ENCODE peak calls at places on chromosome 1, in nine cellular contexts. One of them, this sample, is unnamed.

GRCh38 chr1:112509005-112509659 is 367 bp downstream of the WNT2B start:
- DNase-seq in hippocampal formation: no peak
- DNase-seq in activated CD4-positive, alpha-beta T cell treated with anti-CD3 and anti-CD28 coated beads, Interleukin-2, amount 10 ng/mL, durations not matched to agents 7 days and 5 days: no peak
- DNase-seq in activated T-cell treated with anti-CD3 and anti-CD28 coated beads, Interleukin-2, amount 50 U/mL, for 72 hours: peak; percentile 44
- DNase-seq in EL: no peak
- DNase-seq in HEK293T: no peak
- DNase-seq in NCI-H1092: no peak
- DNase-seq in testis: no peak
- DNase-seq in GM04503: no peak
- DNase-seq in this sample: no peak

GRCh38 chr1:8903908-8904650 is 25.6 kb upstream of the ENO1 start:
- DNase-seq in hippocampal formation: no peak
- DNase-seq in EL: peak; percentile 99
- DNase-seq in GM04503: peak; percentile 97
- DNase-seq in testis: peak; percentile 31
- DNase-seq in activated T-cell treated with anti-CD3 and anti-CD28 coated beads, Interleukin-2, amount 50 U/mL, for 72 hours: no peak
- DNase-seq in NCI-H1092: no peak
- DNase-seq in activated CD4-positive, alpha-beta T cell treated with anti-CD3 and anti-CD28 coated beads, Interleukin-2, amount 10 ng/mL, durations not matched to agents 7 days and 5 days: no peak
- DNase-seq in HEK293T: no peak
- DNase-seq in this sample: peak; percentile 88

GRCh38 chr1:204356997-204357396 is 2.7 kb downstream of the PLEKHA6 start:
- DNase-seq in activated CD4-positive, alpha-beta T cell treated with anti-CD3 and anti-CD28 coated beads, Interleukin-2, amount 10 ng/mL, durations not matched to agents 7 days and 5 days: no peak
- DNase-seq in testis: no peak
- DNase-seq in EL: no peak
- DNase-seq in HEK293T: no peak
- DNase-seq in hippocampal formation: no peak
- DNase-seq in NCI-H1092: no peak
- DNase-seq in activated T-cell treated with anti-CD3 and anti-CD28 coated beads, Interleukin-2, amount 50 U/mL, for 72 hours: no peak
- DNase-seq in GM04503: no peak
- DNase-seq in this sample: no peak

GRCh38 chr1:164786980-164787833 is 228.2 kb downstream of the PBX1 start:
- DNase-seq in GM04503: no peak
- DNase-seq in hippocampal formation: peak; percentile 80
- DNase-seq in activated CD4-positive, alpha-beta T cell treated with anti-CD3 and anti-CD28 coated beads, Interleukin-2, amount 10 ng/mL, durations not matched to agents 7 days and 5 days: peak; percentile 63
- DNase-seq in HEK293T: peak; percentile 92
- DNase-seq in activated T-cell treated with anti-CD3 and anti-CD28 coated beads, Interleukin-2, amount 50 U/mL, for 72 hours: peak; percentile 52
- DNase-seq in EL: peak; percentile 76
- DNase-seq in NCI-H1092: peak; percentile 88
- DNase-seq in testis: peak; percentile 89
- DNase-seq in this sample: peak; percentile 87

GRCh38 chr1:211736351-211736915 is 61.0 kb upstream of the NEK2 start:
- DNase-seq in activated CD4-positive, alpha-beta T cell treated with anti-CD3 and anti-CD28 coated beads, Interleukin-2, amount 10 ng/mL, durations not matched to agents 7 days and 5 days: no peak
- DNase-seq in EL: no peak
- DNase-seq in NCI-H1092: no peak
- DNase-seq in GM04503: no peak
- DNase-seq in hippocampal formation: peak; percentile 51
- DNase-seq in testis: peak; percentile 88
- DNase-seq in HEK293T: no peak
- DNase-seq in activated T-cell treated with anti-CD3 and anti-CD28 coated beads, Interleukin-2, amount 50 U/mL, for 72 hours: no peak
- DNase-seq in this sample: peak; percentile 75

GRCh38 chr1:104294259-104294658 is 544.6 kb downstream of the AMY1C start:
- DNase-seq in testis: no peak
- DNase-seq in activated CD4-positive, alpha-beta T cell treated with anti-CD3 and anti-CD28 coated beads, Interleukin-2, amount 10 ng/mL, durations not matched to agents 7 days and 5 days: no peak
- DNase-seq in activated T-cell treated with anti-CD3 and anti-CD28 coated beads, Interleukin-2, amount 50 U/mL, for 72 hours: no peak
- DNase-seq in hippocampal formation: no peak
- DNase-seq in NCI-H1092: no peak
- DNase-seq in EL: no peak
- DNase-seq in HEK293T: peak; percentile 21
- DNase-seq in GM04503: no peak
- DNase-seq in this sample: no peak

GRCh38 chr1:219298581-219299148 is 125.0 kb downstream of the LYPLAL1 start:
- DNase-seq in HEK293T: no peak
- DNase-seq in GM04503: peak; percentile 31
- DNase-seq in hippocampal formation: no peak
- DNase-seq in testis: no peak
- DNase-seq in NCI-H1092: no peak
- DNase-seq in activated T-cell treated with anti-CD3 and anti-CD28 coated beads, Interleukin-2, amount 50 U/mL, for 72 hours: no peak
- DNase-seq in activated CD4-positive, alpha-beta T cell treated with anti-CD3 and anti-CD28 coated beads, Interleukin-2, amount 10 ng/mL, durations not matched to agents 7 days and 5 days: no peak
- DNase-seq in EL: peak; percentile 86
- DNase-seq in this sample: no peak

GRCh38 chr1:192491804-192492554 is 83.6 kb upstream of the RGS1 start:
- DNase-seq in EL: no peak
- DNase-seq in GM04503: no peak
- DNase-seq in activated CD4-positive, alpha-beta T cell treated with anti-CD3 and anti-CD28 coated beads, Interleukin-2, amount 10 ng/mL, durations not matched to agents 7 days and 5 days: no peak
- DNase-seq in NCI-H1092: no peak
- DNase-seq in activated T-cell treated with anti-CD3 and anti-CD28 coated beads, Interleukin-2, amount 50 U/mL, for 72 hours: no peak
- DNase-seq in HEK293T: no peak
- DNase-seq in testis: no peak
- DNase-seq in hippocampal formation: no peak
- DNase-seq in this sample: no peak